ENCODE peak calls at places on chromosomes 4 and X, in four cellular contexts. One of them, this sample, is unnamed.

GRCh38 chr4:168569066-168569908 is 72.4 kb downstream of the PALLD start:
- DNase-seq in transverse colon: peak
- DNase-seq in memory B cell: no peak
- DNase-seq in EL: peak
- DNase-seq in this sample: no peak

GRCh38 chr4:140335076-140335475 is 38.4 kb upstream of the SCOC start:
- DNase-seq in transverse colon: no peak
- DNase-seq in memory B cell: no peak
- DNase-seq in EL: no peak
- DNase-seq in this sample: no peak

GRCh38 chr4:138085956-138086355 is 156.2 kb downstream of the SLC7A11 start:
- DNase-seq in transverse colon: no peak
- DNase-seq in memory B cell: no peak
- DNase-seq in EL: no peak
- DNase-seq in this sample: no peak

GRCh38 chrX:120668357-120668756 is 38.5 kb upstream of the C1GALT1C1 start:
- DNase-seq in transverse colon: no peak
- DNase-seq in memory B cell: no peak
- DNase-seq in EL: no peak
- DNase-seq in this sample: no peak

GRCh38 chr4:13535708-13536361 is 8.5 kb downstream of the NKX3-2 start:
- DNase-seq in transverse colon: no peak
- DNase-seq in memory B cell: no peak
- DNase-seq in EL: no peak
- DNase-seq in this sample: no peak

GRCh38 chr4:133921280-133922195 is 280.1 kb downstream of the PABPC4L start:
- DNase-seq in transverse colon: no peak
- DNase-seq in memory B cell: no peak
- DNase-seq in EL: peak
- DNase-seq in this sample: no peak

GRCh38 chr4:143184217-143184502 is 557 bp upstream of the USP38 start:
- DNase-seq in transverse colon: no peak
- DNase-seq in memory B cell: no peak
- DNase-seq in EL: no peak
- DNase-seq in this sample: no peak

GRCh38 chr4:185183622-185184281 is 20.0 kb downstream of the CFAP97 start:
- DNase-seq in transverse colon: peak
- DNase-seq in memory B cell: peak
- DNase-seq in EL: peak
- DNase-seq in this sample: no peak

GRCh38 chr4:168584321-168584771 is 87.5 kb downstream of the PALLD start:
- DNase-seq in transverse colon: no peak
- DNase-seq in memory B cell: no peak
- DNase-seq in EL: peak
- DNase-seq in this sample: no peak

GRCh38 chrX:87571965-87572364 is 54.4 kb downstream of the KLHL4 start:
- DNase-seq in transverse colon: no peak
- DNase-seq in memory B cell: no peak
- DNase-seq in EL: no peak
- DNase-seq in this sample: no peak

GRCh38 chrX:2710496-2710895 is 19.4 kb downstream of the CD99 start:
- DNase-seq in transverse colon: no peak
- DNase-seq in memory B cell: no peak
- DNase-seq in EL: no peak
- DNase-seq in this sample: no peak

GRCh38 chr4:1753256-1753655 is 31.9 kb downstream of the TACC3 start:
- DNase-seq in transverse colon: no peak
- DNase-seq in memory B cell: no peak
- DNase-seq in EL: no peak
- DNase-seq in this sample: no peak

GRCh38 chrX:10111364-10112148 is 45.2 kb upstream of the CLCN4 start:
- DNase-seq in transverse colon: peak
- DNase-seq in memory B cell: peak
- DNase-seq in EL: no peak
- DNase-seq in this sample: peak

GRCh38 chr4:825969-826330 is at the start of gene CPLX1:
- DNase-seq in transverse colon: peak
- DNase-seq in memory B cell: no peak
- DNase-seq in EL: peak
- DNase-seq in this sample: peak

GRCh38 chr4:16443504-16444088 is 217.3 kb upstream of the TAPT1 start:
- DNase-seq in transverse colon: no peak
- DNase-seq in memory B cell: no peak
- DNase-seq in EL: peak
- DNase-seq in this sample: peak

GRCh38 chr4:110619401-110620247 is 3.3 kb downstream of the PITX2 start:
- DNase-seq in transverse colon: no peak
- DNase-seq in memory B cell: no peak
- DNase-seq in EL: no peak
- DNase-seq in this sample: no peak

GRCh38 chrX:130172127-130172834 is 519 bp downstream of the RAB33A start:
- DNase-seq in transverse colon: no peak
- DNase-seq in memory B cell: no peak
- DNase-seq in EL: no peak
- DNase-seq in this sample: no peak

GRCh38 chr4:73137121-73137520 is 67.6 kb upstream of the COX18 start:
- DNase-seq in transverse colon: no peak
- DNase-seq in memory B cell: no peak
- DNase-seq in EL: no peak
- DNase-seq in this sample: no peak

GRCh38 chr4:85398276-85398675 is 76.7 kb upstream of the ARHGAP24 start:
- DNase-seq in transverse colon: no peak
- DNase-seq in memory B cell: no peak
- DNase-seq in EL: peak
- DNase-seq in this sample: no peak

GRCh38 chr4:81883004-81883403 is 411.3 kb upstream of the RASGEF1B start:
- DNase-seq in transverse colon: no peak
- DNase-seq in memory B cell: no peak
- DNase-seq in EL: no peak
- DNase-seq in this sample: no peak

GRCh38 chr4:114807759-114808404 is 209.3 kb downstream of the UGT8 start:
- DNase-seq in transverse colon: no peak
- DNase-seq in memory B cell: peak
- DNase-seq in EL: peak
- DNase-seq in this sample: peak

This sample was measured in mucosa of descending colon.